ENCODE peak calls at places on chromosome 5, in ten cellular contexts. One of them, this sample, is unnamed.

GRCh38 chr5:33810491-33811120 is 81.2 kb downstream of the ADAMTS12 start:
- DNase-seq in lower leg skin: no peak
- DNase-seq in tibial nerve: no peak
- DNase-seq in stomach: no peak
- DNase-seq in GM12892: no peak
- DNase-seq in HCT116: no peak
- DNase-seq in thyroid gland: no peak
- DNase-seq in A549: no peak
- DNase-seq in adrenal gland: no peak
- DNase-seq in transverse colon: peak
- DNase-seq in this sample: no peak

GRCh38 chr5:159891371-159891770 is 24.9 kb upstream of the ADRA1B start:
- DNase-seq in thyroid gland: peak
- DNase-seq in GM12892: no peak
- DNase-seq in HCT116: no peak
- DNase-seq in stomach: no peak
- DNase-seq in lower leg skin: no peak
- DNase-seq in A549: no peak
- DNase-seq in transverse colon: no peak
- DNase-seq in tibial nerve: no peak
- DNase-seq in adrenal gland: no peak
- DNase-seq in this sample: no peak

GRCh38 chr5:78626009-78626571 is 22.5 kb downstream of the LHFPL2 start:
- DNase-seq in A549: no peak
- DNase-seq in GM12892: no peak
- DNase-seq in adrenal gland: no peak
- DNase-seq in lower leg skin: peak
- DNase-seq in HCT116: no peak
- DNase-seq in stomach: no peak
- DNase-seq in tibial nerve: no peak
- DNase-seq in thyroid gland: peak
- DNase-seq in transverse colon: no peak
- DNase-seq in this sample: no peak

GRCh38 chr5:154071799-154072781 is 33.3 kb downstream of the MFAP3 start:
- DNase-seq in GM12892: peak
- DNase-seq in A549: peak
- DNase-seq in lower leg skin: peak
- DNase-seq in tibial nerve: peak
- DNase-seq in stomach: peak
- DNase-seq in thyroid gland: peak
- DNase-seq in adrenal gland: peak
- DNase-seq in transverse colon: peak
- DNase-seq in HCT116: peak
- DNase-seq in this sample: peak

GRCh38 chr5:55360190-55360589 is 52.4 kb downstream of the MTREX start:
- DNase-seq in adrenal gland: no peak
- DNase-seq in lower leg skin: no peak
- DNase-seq in stomach: no peak
- DNase-seq in HCT116: no peak
- DNase-seq in thyroid gland: no peak
- DNase-seq in GM12892: no peak
- DNase-seq in A549: peak
- DNase-seq in tibial nerve: no peak
- DNase-seq in transverse colon: no peak
- DNase-seq in this sample: no peak

GRCh38 chr5:150530423-150530822 is 22.5 kb downstream of the NDST1 start:
- DNase-seq in thyroid gland: no peak
- DNase-seq in stomach: no peak
- DNase-seq in tibial nerve: no peak
- DNase-seq in lower leg skin: no peak
- DNase-seq in GM12892: no peak
- DNase-seq in HCT116: no peak
- DNase-seq in adrenal gland: no peak
- DNase-seq in A549: no peak
- DNase-seq in transverse colon: no peak
- DNase-seq in this sample: no peak

GRCh38 chr5:127040779-127041520 is 10.6 kb upstream of the MARCHF3 start:
- DNase-seq in lower leg skin: no peak
- DNase-seq in HCT116: no peak
- DNase-seq in GM12892: no peak
- DNase-seq in adrenal gland: no peak
- DNase-seq in transverse colon: peak
- DNase-seq in stomach: peak
- DNase-seq in A549: peak
- DNase-seq in thyroid gland: peak
- DNase-seq in tibial nerve: no peak
- DNase-seq in this sample: no peak

GRCh38 chr5:65790371-65791163 is 68.6 kb downstream of the NLN start:
- DNase-seq in tibial nerve: no peak
- DNase-seq in transverse colon: no peak
- DNase-seq in GM12892: no peak
- DNase-seq in stomach: no peak
- DNase-seq in adrenal gland: no peak
- DNase-seq in HCT116: no peak
- DNase-seq in A549: no peak
- DNase-seq in lower leg skin: no peak
- DNase-seq in thyroid gland: no peak
- DNase-seq in this sample: no peak

GRCh38 chr5:157451806-157452205 is 8.2 kb upstream of the NIPAL4 start:
- DNase-seq in adrenal gland: no peak
- DNase-seq in lower leg skin: no peak
- DNase-seq in thyroid gland: no peak
- DNase-seq in transverse colon: no peak
- DNase-seq in stomach: no peak
- DNase-seq in GM12892: no peak
- DNase-seq in A549: no peak
- DNase-seq in HCT116: no peak
- DNase-seq in tibial nerve: no peak
- DNase-seq in this sample: no peak

GRCh38 chr5:67842806-67843205 is 372.8 kb upstream of the PIK3R1 start:
- DNase-seq in thyroid gland: no peak
- DNase-seq in stomach: no peak
- DNase-seq in A549: peak
- DNase-seq in lower leg skin: no peak
- DNase-seq in transverse colon: no peak
- DNase-seq in adrenal gland: no peak
- DNase-seq in tibial nerve: no peak
- DNase-seq in HCT116: no peak
- DNase-seq in GM12892: no peak
- DNase-seq in this sample: no peak

GRCh38 chr5:10329808-10330481 is 22.2 kb upstream of the CMBL start:
- DNase-seq in HCT116: no peak
- DNase-seq in lower leg skin: peak
- DNase-seq in stomach: peak
- DNase-seq in transverse colon: no peak
- DNase-seq in tibial nerve: peak
- DNase-seq in adrenal gland: no peak
- DNase-seq in A549: no peak
- DNase-seq in thyroid gland: peak
- DNase-seq in GM12892: no peak
- DNase-seq in this sample: no peak

GRCh38 chr5:154138701-154139100 is 51.8 kb upstream of the GALNT10 start:
- DNase-seq in stomach: no peak
- DNase-seq in transverse colon: no peak
- DNase-seq in HCT116: no peak
- DNase-seq in lower leg skin: no peak
- DNase-seq in tibial nerve: no peak
- DNase-seq in adrenal gland: peak
- DNase-seq in thyroid gland: peak
- DNase-seq in GM12892: no peak
- DNase-seq in A549: no peak
- DNase-seq in this sample: no peak

GRCh38 chr5:132455614-132456115 is 34.9 kb downstream of the IRF1 start:
- DNase-seq in adrenal gland: no peak
- DNase-seq in A549: no peak
- DNase-seq in tibial nerve: no peak
- DNase-seq in stomach: no peak
- DNase-seq in transverse colon: no peak
- DNase-seq in HCT116: no peak
- DNase-seq in lower leg skin: no peak
- DNase-seq in GM12892: no peak
- DNase-seq in thyroid gland: no peak
- DNase-seq in this sample: no peak

GRCh38 chr5:132458651-132459030 is 31.9 kb downstream of the IRF1 start:
- DNase-seq in stomach: no peak
- DNase-seq in adrenal gland: no peak
- DNase-seq in tibial nerve: no peak
- DNase-seq in A549: no peak
- DNase-seq in GM12892: no peak
- DNase-seq in HCT116: no peak
- DNase-seq in lower leg skin: no peak
- DNase-seq in thyroid gland: no peak
- DNase-seq in transverse colon: no peak
- DNase-seq in this sample: no peak

GRCh38 chr5:132457371-132458225 is 33.0 kb downstream of the IRF1 start:
- DNase-seq in A549: no peak
- DNase-seq in HCT116: no peak
- DNase-seq in thyroid gland: no peak
- DNase-seq in GM12892: no peak
- DNase-seq in lower leg skin: no peak
- DNase-seq in transverse colon: peak
- DNase-seq in adrenal gland: no peak
- DNase-seq in stomach: peak
- DNase-seq in tibial nerve: peak
- DNase-seq in this sample: no peak

GRCh38 chr5:132458226-132458560 is 32.4 kb downstream of the IRF1 start:
- DNase-seq in A549: no peak
- DNase-seq in HCT116: no peak
- DNase-seq in thyroid gland: no peak
- DNase-seq in GM12892: no peak
- DNase-seq in stomach: no peak
- DNase-seq in lower leg skin: no peak
- DNase-seq in adrenal gland: no peak
- DNase-seq in tibial nerve: no peak
- DNase-seq in transverse colon: peak
- DNase-seq in this sample: no peak

DNA sequence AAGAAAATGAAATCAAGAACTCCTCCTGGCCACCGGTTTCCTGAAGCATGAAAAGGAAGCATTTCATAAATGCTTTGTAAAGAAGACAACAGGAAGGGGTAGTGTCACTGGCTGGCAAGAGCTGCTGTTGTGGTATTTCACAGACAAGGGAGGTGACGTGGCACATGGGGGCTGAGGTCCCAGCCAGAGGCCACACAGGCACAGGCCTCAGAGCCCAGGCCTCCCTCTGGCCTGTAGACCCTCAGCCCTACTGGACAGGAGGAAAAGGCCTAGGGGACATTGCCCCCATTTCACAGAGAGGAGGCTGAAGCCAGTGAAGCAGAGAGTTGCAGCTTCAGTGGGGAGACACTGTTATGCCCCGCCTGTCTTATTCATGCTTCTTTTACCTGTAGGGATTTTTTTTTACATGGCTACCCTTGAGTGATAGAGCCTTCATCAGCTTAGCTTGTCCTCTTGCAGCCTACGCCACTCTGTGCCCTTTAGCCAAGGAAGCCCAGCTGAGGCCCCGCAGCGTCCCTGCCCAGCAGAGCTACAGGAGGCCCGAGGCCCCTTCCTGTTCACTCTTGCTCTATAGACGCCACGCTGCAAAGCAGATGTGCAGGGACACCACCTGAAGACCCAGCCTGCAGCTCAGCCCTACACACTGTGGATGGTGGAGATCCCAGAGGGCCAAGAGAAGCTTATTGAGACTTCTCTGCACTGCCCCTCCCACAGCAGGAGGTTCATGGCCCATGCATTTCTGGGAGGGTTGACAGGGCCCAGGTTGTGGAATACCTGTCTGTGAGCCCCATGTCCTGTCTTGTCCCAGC is 33.8 kb downstream of the IRF1 start:
- DNase-seq in HCT116: no peak
- DNase-seq in adrenal gland: peak
- DNase-seq in tibial nerve: peak
- DNase-seq in GM12892: no peak
- DNase-seq in A549: no peak
- DNase-seq in thyroid gland: peak
- DNase-seq in lower leg skin: peak
- DNase-seq in stomach: peak
- DNase-seq in transverse colon: peak
- DNase-seq in this sample: no peak
- TF ChIP-seq POLR2A in HCT116: no peak
- TF ChIP-seq POLR2A in adrenal gland: no peak
- TF ChIP-seq POLR2A in tibial nerve: no peak
- TF ChIP-seq POLR2A in GM12892: no peak
- TF ChIP-seq POLR2A in A549: no peak
- TF ChIP-seq POLR2A in thyroid gland: no peak
- TF ChIP-seq POLR2A in lower leg skin: no peak
- TF ChIP-seq POLR2A in stomach: no peak
- TF ChIP-seq POLR2A in transverse colon: peak
- TF ChIP-seq POLR2A in this sample: no peak

DNA sequence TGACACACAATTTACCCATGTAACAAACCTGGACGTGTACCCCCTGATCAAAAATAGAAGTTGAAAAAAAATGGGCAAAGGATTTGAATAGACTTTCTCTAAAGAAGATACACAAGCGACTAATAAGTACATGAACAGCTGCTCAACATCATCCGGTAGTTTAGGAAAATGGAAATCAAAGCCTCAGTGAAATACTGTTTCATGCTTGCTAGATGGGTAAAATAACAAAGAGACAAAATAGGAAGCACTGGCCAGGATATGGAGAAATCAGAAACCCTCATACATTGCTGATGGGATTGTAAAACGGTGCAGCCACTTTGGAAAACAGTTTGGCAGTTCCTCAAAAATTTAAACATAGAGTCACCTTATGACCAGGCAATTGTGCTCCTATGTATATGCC is 65.0 kb upstream of the SUB1 start:
- DNase-seq in adrenal gland: no peak
- DNase-seq in GM12892: no peak
- DNase-seq in A549: no peak
- DNase-seq in HCT116: no peak
- DNase-seq in lower leg skin: no peak
- DNase-seq in stomach: no peak
- DNase-seq in tibial nerve: no peak
- DNase-seq in transverse colon: no peak
- DNase-seq in thyroid gland: no peak
- DNase-seq in this sample: no peak
- TF ChIP-seq POLR2A in adrenal gland: no peak
- TF ChIP-seq POLR2A in GM12892: no peak
- TF ChIP-seq POLR2A in A549: no peak
- TF ChIP-seq POLR2A in HCT116: no peak
- TF ChIP-seq POLR2A in lower leg skin: no peak
- TF ChIP-seq POLR2A in stomach: no peak
- TF ChIP-seq POLR2A in tibial nerve: no peak
- TF ChIP-seq POLR2A in transverse colon: no peak
- TF ChIP-seq POLR2A in thyroid gland: no peak
- TF ChIP-seq POLR2A in this sample: no peak

GRCh38 chr5:173144200-173145176 is at the start of gene BNIP1:
- DNase-seq in HCT116: peak
- DNase-seq in thyroid gland: peak
- DNase-seq in GM12892: peak
- DNase-seq in tibial nerve: peak
- DNase-seq in transverse colon: peak
- DNase-seq in stomach: peak
- DNase-seq in A549: peak
- DNase-seq in lower leg skin: peak
- DNase-seq in adrenal gland: peak
- DNase-seq in this sample: peak
- TF ChIP-seq POLR2A in HCT116: peak
- TF ChIP-seq POLR2A in thyroid gland: peak
- TF ChIP-seq POLR2A in GM12892: peak
- TF ChIP-seq POLR2A in tibial nerve: no peak
- TF ChIP-seq POLR2A in transverse colon: peak
- TF ChIP-seq POLR2A in stomach: peak
- TF ChIP-seq POLR2A in A549: peak
- TF ChIP-seq POLR2A in lower leg skin: no peak
- TF ChIP-seq POLR2A in adrenal gland: peak
- TF ChIP-seq POLR2A in this sample: peak

GRCh38 chr5:142364251-142365145 is 39.7 kb upstream of the SPRY4 start:
- DNase-seq in thyroid gland: peak
- DNase-seq in HCT116: no peak
- DNase-seq in tibial nerve: peak
- DNase-seq in GM12892: peak
- DNase-seq in stomach: no peak
- DNase-seq in A549: peak
- DNase-seq in transverse colon: peak
- DNase-seq in adrenal gland: peak
- DNase-seq in lower leg skin: peak
- DNase-seq in this sample: no peak
- TF ChIP-seq POLR2A in thyroid gland: peak
- TF ChIP-seq POLR2A in HCT116: peak
- TF ChIP-seq POLR2A in tibial nerve: peak
- TF ChIP-seq POLR2A in GM12892: no peak
- TF ChIP-seq POLR2A in stomach: no peak
- TF ChIP-seq POLR2A in A549: no peak
- TF ChIP-seq POLR2A in transverse colon: no peak
- TF ChIP-seq POLR2A in adrenal gland: no peak
- TF ChIP-seq POLR2A in lower leg skin: no peak
- TF ChIP-seq POLR2A in this sample: no peak